ENCODE peak calls at places on chromosomes 16 and 17, in seven cellular contexts. X is GM12865; I is AG08396; K is testis; C is stimulated activated CD4-positive, alpha-beta T cell treated with anti-CD3 and anti-CD28 coated beads, Interleukin-1b, Interleukin-23, amount 100 ng/mL, for 48 hours; V is AG04450; N is NCI-H446 treated with DMSO at 0.1 percent for 48 hours. L is an unnamed sample.

GRCh38 chr17:45296003-45296832 is 20.6 kb downstream of the MAP3K14 start:
- DNase-seq in I (no peak), K (no peak), V (no peak), N (no peak), C (no peak), X (peak; percentile 75), L (no peak)

GRCh38 chr16:86240716-86241363 is 269.5 kb upstream of the FOXF1 start:
- DNase-seq in N (no peak), X (no peak), V (no peak), I (no peak), K (no peak), C (no peak), L (no peak)

GRCh38 chr17:142876-143784 is 5.8 kb downstream of the SCGB1C2 start:
- DNase-seq in K (peak; percentile 12), C (no peak), V (no peak), I (no peak), X (no peak), N (no peak), L (peak; percentile 1)

GRCh38 chr16:31008154-31008950 is 2.1 kb downstream of the STX1B start:
- DNase-seq in I (peak; percentile 89), K (no peak), X (no peak), V (peak; percentile 41), C (no peak), N (no peak), L (no peak)

GRCh38 chr17:45246861-45247428 is 14.9 kb downstream of the SPATA32 start:
- DNase-seq in V (no peak), I (peak; percentile 64), X (peak; percentile 47), N (no peak), C (no peak), K (peak; percentile 50), L (no peak)

GRCh38 chr17:58335061-58335731 is 6.6 kb upstream of the TSPOAP1 start:
- DNase-seq in V (no peak), C (peak; percentile 64), I (no peak), N (no peak), X (peak; percentile 83), K (peak; percentile 46), L (peak; percentile 88)

GRCh38 chr16:64964126-64964540 is 157.7 kb downstream of the CDH11 start:
- DNase-seq in V (peak; percentile 21), C (no peak), I (no peak), N (no peak), K (no peak), X (no peak), L (no peak)

GRCh38 chr16:88772871-88773811 is 11.9 kb downstream of the PIEZO1 start:
- DNase-seq in V (peak; percentile 86), X (no peak), I (peak; percentile 94), N (peak; percentile 83), K (peak; percentile 78), C (no peak), L (peak; percentile 53)

GRCh38 chr16:273547-274421 is 2.0 kb downstream of the RGS11 start:
- DNase-seq in I (no peak), C (no peak), V (no peak), X (peak; percentile 15), K (no peak), N (no peak), L (no peak)

GRCh38 chr16:8647721-8648318 is 26.3 kb downstream of the METTL22 start:
- DNase-seq in I (no peak), X (no peak), V (no peak), N (no peak), K (no peak), C (no peak), L (no peak)

GRCh38 chr16:74455213-74455612 is 33.9 kb upstream of the CLEC18B start:
- DNase-seq in C (no peak), V (no peak), I (no peak), X (no peak), N (no peak), K (no peak), L (no peak)

GRCh38 chr16:56388209-56388608 is 37.1 kb downstream of the AMFR start:
- DNase-seq in I (no peak), X (no peak), V (no peak), C (no peak), K (no peak), N (no peak), L (no peak)

GRCh38 chr16:26335236-26335809 is 643.6 kb downstream of the HS3ST4 start:
- DNase-seq in X (no peak), N (no peak), V (no peak), C (no peak), K (no peak), I (no peak), L (no peak)

GRCh38 chr17:83181991-83182619 is 102.7 kb downstream of the METRNL start:
- DNase-seq in K (no peak), N (no peak), V (no peak), I (no peak), C (no peak), X (no peak), L (no peak)

GRCh38 chr16:3961449-3961849 is 80.9 kb upstream of the CREBBP start:
- DNase-seq in I (peak; percentile 78), V (no peak), N (no peak), X (no peak), K (peak; percentile 58), C (no peak), L (no peak)

GRCh38 chr17:51044964-51045363 is 75.7 kb downstream of the SPAG9 start:
- DNase-seq in X (no peak), C (no peak), K (no peak), I (no peak), V (no peak), N (peak; percentile 33), L (no peak)

GRCh38 chr17:4147751-4148310 is 4.8 kb downstream of the CYB5D2 start:
- DNase-seq in N (no peak), C (no peak), K (no peak), I (no peak), V (no peak), X (no peak), L (no peak)

GRCh38 chr16:86931410-86931941 is 353.1 kb downstream of the FOXL1 start:
- DNase-seq in K (peak; percentile 26), I (peak; percentile 76), N (no peak), C (no peak), X (no peak), V (peak; percentile 69), L (peak; percentile 37)

GRCh38 chr17:4968166-4968915 is 724 bp upstream of the SPAG7 start:
- DNase-seq in K (peak; percentile 45), I (peak; percentile 14), N (no peak), X (peak; percentile 15), V (no peak), C (peak; percentile 46), L (peak; percentile 82)

GRCh38 chr17:47844230-47844629 is 3.2 kb upstream of the SCRN2 start:
- DNase-seq in N (no peak), I (no peak), C (no peak), V (no peak), K (no peak), X (no peak), L (no peak)

GRCh38 chr17:5035356-5035755 is at the start of gene SLC52A1:
- DNase-seq in C (no peak), X (no peak), K (no peak), V (no peak), N (no peak), I (no peak), L (no peak)

L was measured in adrenal gland.